ENCODE peak calls at places on chromosomes 2 and 18, in four cellular contexts. C is GF-D8, L is nucleus accumbens, H is Right ventricle myocardium inferior. S is an unnamed sample.
A peak's percentile ranks its signal among the peaks of the same experiment; 100 is the strongest.

GRCh38 chr2:23684540-23685176 is 242.3 kb downstream of the ATAD2B start:
- DNase-seq in C (no peak), H (no peak), L (no peak), S (no peak)

GRCh38 chr18:59927246-59927825 is 27.5 kb downstream of the PMAIP1 start:
- DNase-seq in C (no peak), H (no peak), L (no peak), S (no peak)

GRCh38 chr18:59646228-59646945 is 50.8 kb downstream of the CCBE1 start:
- DNase-seq in C (no peak), L (no peak), H (no peak), S (no peak)

GRCh38 chr18:2337552-2338141 is 233.7 kb downstream of the METTL4 start:
- DNase-seq in H (no peak), L (no peak), C (no peak), S (no peak)

GRCh38 chr2:3974765-3975164 is 271.4 kb downstream of the DCDC2C start:
- DNase-seq in H (no peak), L (no peak), C (no peak), S (no peak)

GRCh38 chr2:238765590-238765989 is 82.3 kb upstream of the TWIST2 start:
- DNase-seq in L (no peak), C (no peak), H (no peak), S (no peak)

GRCh38 chr2:9481257-9481922 is 7.0 kb downstream of the IAH1 start:
- DNase-seq in L (no peak), H (no peak), C (no peak), S (no peak)

GRCh38 chr2:132429941-132430573 is 13.5 kb downstream of the GPR39 start:
- DNase-seq in H (no peak), L (no peak), C (no peak), S (no peak)

GRCh38 chr2:98869868-98870267 is 66.2 kb downstream of the CRACDL start:
- DNase-seq in H (no peak), L (no peak), C (no peak), S (no peak)

GRCh38 chr2:50751255-50752069 is 280.5 kb downstream of the NRXN1 start:
- DNase-seq in C (no peak), L (no peak), H (no peak), S (no peak)

GRCh38 chr18:3346487-3346886 is 84.6 kb downstream of the MYL12B start:
- DNase-seq in H (no peak), C (no peak), L (no peak), S (no peak)

GRCh38 chr2:167960089-167960747 is 287.2 kb downstream of the STK39 start:
- DNase-seq in H (no peak), C (no peak), L (no peak), S (no peak)

GRCh38 chr2:5803547-5803946 is 111.4 kb downstream of the SOX11 start:
- DNase-seq in H (no peak), L (no peak), C (no peak), S (no peak)

GRCh38 chr2:19667085-19667484 is 234.7 kb downstream of the TTC32 start:
- DNase-seq in L (no peak), H (no peak), C (no peak), S (no peak)

GRCh38 chr2:132415256-132416079 is 1.1 kb upstream of the GPR39 start:
- DNase-seq in L (no peak), C (no peak), H (no peak), S (no peak)

GRCh38 chr2:67066782-67067181 is 330.4 kb upstream of the ETAA1 start:
- DNase-seq in H (no peak), C (no peak), L (no peak), S (no peak)

GRCh38 chr2:235052514-235053354 is 100.9 kb downstream of the SH3BP4 start:
- DNase-seq in L (no peak), C (no peak), H (no peak), S (no peak)

GRCh38 chr2:231883468-231883881 is 42.7 kb downstream of the NPPC start:
- DNase-seq in C (no peak), L (no peak), H (no peak), S (no peak)

GRCh38 chr2:39521876-39522517 is 84.9 kb upstream of the MAP4K3 start:
- DNase-seq in C (no peak), H (no peak), L (no peak), S (no peak)

GRCh38 chr2:185227391-185227790 is 511.2 kb upstream of the FSIP2 start:
- DNase-seq in L (no peak), C (no peak), H (no peak), S (no peak)

GRCh38 chr2:7210712-7211111 is 293.5 kb downstream of the RNF144A start:
- DNase-seq in L (no peak), H (no peak), C (no peak), S (no peak)

GRCh38 chr2:199463000-199463692 is 5.4 kb upstream of the SATB2 start:
- DNase-seq in C (peak; percentile 35), H (peak; percentile 81), L (peak; percentile 50), S (peak; percentile 63)

GRCh38 chr2:71668326-71669057 is 215.1 kb downstream of the DYSF start:
- DNase-seq in C (no peak), H (no peak), L (no peak), S (no peak)

GRCh38 chr2:72148975-72149555 is 1.4 kb upstream of the CYP26B1 start:
- DNase-seq in C (no peak), L (no peak), H (peak; percentile 67), S (peak; percentile 45)

GRCh38 chr2:162062559-162062958 is 11.5 kb downstream of the DPP4 start:
- DNase-seq in C (no peak), H (no peak), L (no peak), S (no peak)

GRCh38 chr18:3103576-3103975 is 90.6 kb upstream of the LPIN2 start:
- DNase-seq in H (no peak), C (no peak), L (no peak), S (no peak)

GRCh38 chr2:140401056-140401455 is 1620.9 kb upstream of the NXPH2 start:
- DNase-seq in H (no peak), C (no peak), L (no peak), S (no peak)

GRCh38 chr2:13000644-13001375 is 284.1 kb downstream of the TRIB2 start:
- DNase-seq in L (no peak), C (no peak), H (no peak), S (no peak)

GRCh38 chr2:54871457-54872103 is 148.1 kb downstream of the EML6 start:
- DNase-seq in L (no peak), C (no peak), H (no peak), S (no peak)